ENCODE peak calls at places on chromosome 1, in ten cellular contexts. C, S, W, P, J, K, M, N, I and G are unnamed samples.

GRCh38 chr1:12591267-12591938 is 26.6 kb downstream of the DHRS3 start:
- DNase-seq in K (peak; percentile 77), J (no peak), W (no peak), M (no peak), C (no peak), P (peak; percentile 70), N (no peak), S (peak; percentile 46), I (no peak), G (no peak)

GRCh38 chr1:2290171-2290578 is 62.1 kb downstream of the SKI start:
- DNase-seq in P (no peak), I (no peak), W (no peak), C (no peak), J (no peak), S (no peak), K (no peak), N (no peak), M (no peak), G (no peak)

GRCh38 chr1:223319913-223320600 is 43.9 kb downstream of the SUSD4 start:
- DNase-seq in W (no peak), S (no peak), I (no peak), N (no peak), J (peak; percentile 40), K (no peak), M (no peak), P (no peak), C (no peak), G (no peak)

GRCh38 chr1:2230781-2231666 is 2.9 kb downstream of the SKI start:
- DNase-seq in W (no peak), N (no peak), S (peak; percentile 39), M (no peak), P (no peak), I (no peak), C (no peak), K (peak; percentile 31), J (peak; percentile 20), G (no peak)

GRCh38 chr1:54477153-54477561 is 70.9 kb upstream of the ACOT11 start:
- DNase-seq in P (no peak), J (no peak), M (no peak), W (no peak), S (no peak), N (no peak), C (no peak), I (no peak), K (no peak), G (no peak)

GRCh38 chr1:167722152-167722869 is 529 bp downstream of the MPZL1 start:
- DNase-seq in C (peak; percentile 35), J (peak; percentile 75), I (peak; percentile 42), M (no peak), P (no peak), W (peak; percentile 70), K (peak; percentile 43), S (peak; percentile 36), N (no peak), G (peak; percentile 29)

GRCh38 chr1:47189844-47190562 is at the start of gene PDZK1IP1:
- DNase-seq in K (peak; percentile 42), I (peak; percentile 85), M (no peak), N (no peak), C (peak; percentile 91), W (peak; percentile 81), S (peak; percentile 79), P (peak; percentile 71), J (peak; percentile 46), G (no peak)

GRCh38 chr1:201468501-201468843 is 516 bp downstream of the PHLDA3 start:
- DNase-seq in I (no peak), C (no peak), W (peak; percentile 64), N (no peak), P (peak; percentile 57), M (no peak), K (peak; percentile 43), J (peak; percentile 61), S (no peak), G (no peak)

GRCh38 chr1:54976747-54977146 is 3.7 kb upstream of the TMEM61 start:
- DNase-seq in I (no peak), N (no peak), W (no peak), S (no peak), P (no peak), M (no peak), C (no peak), J (no peak), K (no peak), G (no peak)

GRCh38 chr1:1908506-1908791 is 6.6 kb upstream of the CALML6 start:
- DNase-seq in P (no peak), K (no peak), M (no peak), I (no peak), N (no peak), J (peak; percentile 55), C (no peak), W (no peak), S (no peak), G (no peak)

GRCh38 chr1:243499711-243500110 is 243.9 kb downstream of the SDCCAG8 start:
- DNase-seq in J (no peak), P (no peak), W (no peak), I (no peak), K (no peak), C (no peak), M (peak; percentile 34), S (no peak), N (no peak), G (no peak)

GRCh38 chr1:66690666-66691381 is 61.4 kb upstream of the DYNLT5 start:
- DNase-seq in N (no peak), C (no peak), S (no peak), K (no peak), P (no peak), I (no peak), J (peak; percentile 42), M (no peak), W (no peak), G (no peak)

GRCh38 chr1:210777914-210778313 is 356.0 kb downstream of the KCNH1 start:
- DNase-seq in M (no peak), J (no peak), I (no peak), N (no peak), K (no peak), C (no peak), P (no peak), S (no peak), W (no peak), G (no peak)

GRCh38 chr1:19453843-19454242 is 31.5 kb downstream of the CAPZB start:
- DNase-seq in C (no peak), J (no peak), S (no peak), P (no peak), M (no peak), N (no peak), W (no peak), I (no peak), K (no peak), G (no peak)

GRCh38 chr1:29240400-29240837 is 4.1 kb downstream of the PTPRU start:
- DNase-seq in K (no peak), C (no peak), M (no peak), N (no peak), I (no peak), P (no peak), W (no peak), S (no peak), J (peak; percentile 96), G (no peak)
- TF ChIP-seq CTCF in K (no peak), C (no peak), M (no peak), N (no peak), I (no peak), P (no peak), W (peak; percentile 35), S (no peak), J (peak; percentile 81), G (peak; percentile 46)

DNA sequence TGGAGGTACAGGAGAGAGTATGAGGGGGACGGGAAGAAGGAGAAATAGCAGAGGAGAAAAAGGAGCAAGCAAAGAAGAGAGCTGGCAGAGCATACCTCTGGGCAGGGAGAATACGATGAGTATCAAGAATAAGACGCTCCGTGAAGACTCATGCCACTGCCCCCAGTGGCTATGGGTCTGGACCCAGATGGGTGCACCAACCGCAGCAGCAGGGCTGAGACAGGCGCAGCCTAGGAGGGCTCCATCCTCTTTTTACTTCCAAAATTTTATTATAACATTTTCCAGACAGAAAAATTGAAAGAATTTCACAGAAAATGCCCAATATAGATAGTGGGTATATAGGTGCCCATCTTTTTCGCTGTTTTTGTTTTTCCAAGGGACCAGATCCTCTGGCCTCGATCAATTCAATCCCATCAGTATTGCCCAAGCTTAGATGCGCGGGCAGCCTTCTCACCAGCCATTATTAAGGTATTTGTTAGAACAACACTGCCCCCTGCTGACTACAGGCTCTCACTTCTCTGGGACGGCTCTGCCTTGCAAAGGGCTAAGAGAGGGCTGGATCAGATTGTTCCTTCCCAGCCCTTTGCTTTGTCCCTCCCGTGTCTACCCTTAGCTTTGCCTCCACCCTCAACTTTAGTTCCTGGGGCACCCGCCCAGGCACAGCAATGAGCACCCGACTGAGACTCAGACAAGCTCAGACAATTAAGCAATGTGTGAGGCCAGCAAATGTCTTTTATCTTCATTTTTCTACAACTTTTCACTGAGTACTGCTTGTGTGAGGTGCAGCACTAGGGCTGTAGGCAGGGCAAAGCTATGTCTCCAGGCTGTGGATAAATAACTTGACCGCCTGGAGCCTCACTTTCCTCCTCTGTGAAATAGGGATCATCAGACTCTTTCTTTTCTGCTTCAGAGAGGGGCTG is 17.5 kb upstream of the CAMK1G start:
- DNase-seq in K (peak; percentile 65), C (peak; percentile 82), M (no peak), J (peak; percentile 98), I (peak; percentile 86), N (peak; percentile 63), W (peak; percentile 94), S (peak; percentile 85), P (peak; percentile 50), G (no peak)
- TF ChIP-seq CTCF in K (peak; percentile 66), C (peak; percentile 43), M (peak; percentile 52), J (peak; percentile 94), I (peak; percentile 78), N (peak; percentile 75), W (peak; percentile 84), S (peak; percentile 78), P (peak; percentile 38), G (peak; percentile 95)

DNA sequence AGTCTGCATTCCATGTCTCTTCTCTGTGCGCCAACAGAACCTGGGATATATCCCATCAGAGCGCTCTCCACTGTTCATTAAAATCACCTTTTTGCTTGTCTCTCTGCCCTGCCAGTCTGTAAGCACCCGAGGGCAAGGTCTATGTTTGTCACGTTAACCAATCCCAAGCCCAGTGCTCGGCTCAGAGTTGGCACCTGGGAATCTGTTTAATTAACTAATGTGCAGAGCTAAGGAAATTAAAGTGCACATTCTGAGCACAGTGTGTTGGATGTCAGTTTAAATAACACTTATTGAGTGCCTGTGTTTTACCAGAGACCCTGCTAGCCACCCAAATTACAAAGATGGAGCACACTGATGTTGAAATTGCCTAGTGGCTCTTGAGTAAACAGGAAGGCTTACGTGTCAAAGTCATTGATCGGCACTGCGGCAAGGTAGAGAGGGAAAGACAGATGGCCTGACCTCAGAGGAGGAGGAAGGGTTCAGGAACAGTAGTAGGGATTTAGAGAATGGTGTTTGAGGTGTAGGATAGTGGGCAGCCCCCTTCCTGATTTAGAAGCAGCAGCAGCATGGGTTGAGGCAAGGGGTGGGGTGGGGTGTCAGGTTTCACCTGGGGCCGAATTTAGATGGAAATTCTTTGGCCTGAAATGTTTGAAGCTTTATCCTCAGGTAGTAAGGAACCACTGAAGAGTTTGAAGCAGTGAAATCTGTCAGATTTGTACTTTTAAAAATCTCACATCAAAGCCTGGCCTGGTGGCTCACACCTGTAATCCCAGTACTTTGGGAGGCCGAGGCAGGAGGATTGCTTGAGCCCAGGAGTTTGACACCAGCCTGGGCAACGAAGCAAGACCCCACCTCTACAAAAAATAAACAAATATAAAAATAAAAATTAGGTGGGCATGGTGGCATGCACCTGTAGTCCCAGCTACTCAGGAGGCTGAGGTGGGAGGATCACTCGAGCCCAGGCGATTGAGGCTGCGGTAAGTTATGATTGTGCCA is 7.7 kb downstream of the ARMH1 start:
- DNase-seq in I (no peak), P (no peak), K (no peak), C (no peak), W (no peak), M (no peak), N (no peak), S (no peak), J (peak; percentile 68), G (no peak)
- TF ChIP-seq CTCF in I (no peak), P (no peak), K (no peak), C (no peak), W (no peak), M (no peak), N (no peak), S (no peak), J (no peak), G (no peak)

GRCh38 chr1:30232288-30232899 is 491.0 kb downstream of the MATN1 start:
- DNase-seq in M (no peak), J (peak; percentile 71), W (peak; percentile 27), P (no peak), S (peak; percentile 5), I (no peak), N (no peak), K (no peak), C (no peak), G (no peak)
- TF ChIP-seq CTCF in M (peak; percentile 9), J (peak; percentile 75), W (peak; percentile 44), P (no peak), S (peak; percentile 50), I (peak; percentile 30), N (peak; percentile 50), K (no peak), C (peak; percentile 20), G (peak; percentile 40)